ENCODE peak calls at places on chromosomes 1 and 21, in four cellular contexts. D is foreskin keratinocyte, P is uterus, K is cardiac fibroblast. C is an unnamed sample.
A peak's percentile ranks its signal among the peaks of the same experiment; 100 is the strongest.

GRCh38 chr1:172136925-172137324 is 283.6 kb upstream of the C1orf105 start:
- DNase-seq in D (no peak), P (no peak), K (peak; percentile 58), C (no peak)

GRCh38 chr21:32096411-32096810 is 182.4 kb downstream of the MIS18A start:
- DNase-seq in D (no peak), P (no peak), K (no peak), C (peak; percentile 39)

GRCh38 chr1:223243441-223244050 is 100.5 kb upstream of the TLR5 start:
- DNase-seq in D (no peak), P (no peak), K (no peak), C (no peak)

GRCh38 chr21:45534591-45535331 is 7.5 kb downstream of the SLC19A1 start:
- DNase-seq in D (no peak), P (no peak), K (no peak), C (no peak)

GRCh38 chr1:116330342-116330652 is 42.7 kb upstream of the ATP1A1 start:
- DNase-seq in D (no peak), P (no peak), K (no peak), C (no peak)

GRCh38 chr1:7097938-7098592 is 312.8 kb downstream of the CAMTA1 start:
- DNase-seq in D (no peak), P (no peak), K (no peak), C (no peak)

GRCh38 chr1:162235261-162235780 is 141.3 kb downstream of the SPATA46 start:
- DNase-seq in D (no peak), P (no peak), K (peak; percentile 22), C (peak; percentile 50)

GRCh38 chr1:167219194-167219593 is 1.5 kb upstream of the POU2F1 start:
- DNase-seq in D (no peak), P (no peak), K (no peak), C (no peak)

GRCh38 chr1:117128323-117129079 is 7.0 kb upstream of the TRIM45 start:
- DNase-seq in D (peak; percentile 17), P (no peak), K (peak; percentile 71), C (peak; percentile 52)

GRCh38 chr1:226646026-226646869 is 92.8 kb downstream of the ITPKB start:
- DNase-seq in D (no peak), P (peak; percentile 76), K (no peak), C (no peak)

GRCh38 chr1:199308349-199308846 is 669.6 kb downstream of the PTPRC start:
- DNase-seq in D (no peak), P (no peak), K (no peak), C (no peak)

GRCh38 chr1:161727343-161727924 is 6.1 kb downstream of the FCRLB start:
- DNase-seq in D (no peak), P (no peak), K (peak; percentile 67), C (peak; percentile 51)

GRCh38 chr1:162384601-162385279 is 3.2 kb downstream of the C1orf226 start:
- DNase-seq in D (no peak), P (no peak), K (no peak), C (no peak)

GRCh38 chr21:36320421-36321324 is 676 bp downstream of the MORC3 start:
- DNase-seq in D (peak; percentile 83), P (no peak), K (peak; percentile 67), C (peak; percentile 71)

GRCh38 chr1:35192056-35192852 is 691 bp downstream of the SFPQ start:
- DNase-seq in D (no peak), P (peak; percentile 85), K (peak; percentile 74), C (peak; percentile 79)

GRCh38 chr1:170134126-170134525 is 11.6 kb upstream of the NTMT2 start:
- DNase-seq in D (no peak), P (no peak), K (no peak), C (no peak)

GRCh38 chr1:15525043-15525958 is 1.3 kb upstream of the CASP9 start:
- DNase-seq in D (no peak), P (peak; percentile 24), K (no peak), C (peak; percentile 99)

GRCh38 chr1:108830119-108831008 is 26.5 kb downstream of the AKNAD1 start:
- DNase-seq in D (peak; percentile 64), P (peak; percentile 83), K (peak; percentile 98), C (peak; percentile 93)

GRCh38 chr1:21901473-21901847 is 35.6 kb downstream of the HSPG2 start:
- DNase-seq in D (no peak), P (peak; percentile 62), K (peak; percentile 68), C (no peak)
- TF ChIP-seq CTCF in D (no peak), P (no peak), K (peak; percentile 8), C (no peak)

GRCh38 chr21:38838598-38839369 is 33.1 kb downstream of the ETS2 start:
- DNase-seq in D (no peak), P (no peak), K (no peak), C (no peak)
- TF ChIP-seq CTCF in D (no peak), P (no peak), K (no peak), C (no peak)

GRCh38 chr1:186325239-186325638 is 49.8 kb downstream of the TPR start:
- DNase-seq in D (no peak), P (no peak), K (peak; percentile 43), C (peak; percentile 35)

GRCh38 chr1:186326009-186326408 is 49.0 kb downstream of the TPR start:
- DNase-seq in D (no peak), P (no peak), K (no peak), C (no peak)

GRCh38 chr1:186327331-186327730 is 47.7 kb downstream of the TPR start:
- DNase-seq in D (no peak), P (no peak), K (no peak), C (no peak)

DNA sequence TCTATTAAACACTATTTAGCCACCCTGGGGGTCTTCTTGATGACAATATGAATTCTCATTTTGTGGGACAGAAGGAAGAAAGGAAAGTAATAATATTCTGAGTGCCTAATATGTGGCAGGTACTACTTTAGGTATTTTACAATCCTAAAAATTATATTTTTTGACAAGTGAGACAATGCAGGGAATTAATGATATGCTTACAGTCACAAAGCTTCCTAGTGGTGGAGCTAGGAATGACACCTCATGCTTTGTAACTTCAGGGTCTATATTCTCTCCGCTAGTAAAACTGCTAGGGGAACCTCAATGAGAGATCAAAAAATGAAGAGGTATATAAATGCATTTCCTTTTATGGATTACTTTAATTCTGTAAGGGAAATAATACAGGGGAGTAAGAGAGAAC is 44.3 kb downstream of the TPR start:
- DNase-seq in D (no peak), P (no peak), K (peak; percentile 10), C (no peak)
- TF ChIP-seq CTCF in D (no peak), P (no peak), K (peak; percentile 50), C (peak; percentile 39)

GRCh38 chr1:19340387-19340937 is 28.3 kb downstream of the SLC66A1 start:
- DNase-seq in D (no peak), P (no peak), K (no peak), C (no peak)

GRCh38 chr1:19336543-19336942 is 24.4 kb downstream of the SLC66A1 start:
- DNase-seq in D (no peak), P (no peak), K (peak; percentile 60), C (no peak)

GRCh38 chr1:19337289-19337688 is 25.2 kb downstream of the SLC66A1 start:
- DNase-seq in D (no peak), P (no peak), K (peak; percentile 10), C (no peak)

GRCh38 chr1:19339199-19339861 is 27.2 kb downstream of the SLC66A1 start:
- DNase-seq in D (no peak), P (no peak), K (no peak), C (no peak)

DNA sequence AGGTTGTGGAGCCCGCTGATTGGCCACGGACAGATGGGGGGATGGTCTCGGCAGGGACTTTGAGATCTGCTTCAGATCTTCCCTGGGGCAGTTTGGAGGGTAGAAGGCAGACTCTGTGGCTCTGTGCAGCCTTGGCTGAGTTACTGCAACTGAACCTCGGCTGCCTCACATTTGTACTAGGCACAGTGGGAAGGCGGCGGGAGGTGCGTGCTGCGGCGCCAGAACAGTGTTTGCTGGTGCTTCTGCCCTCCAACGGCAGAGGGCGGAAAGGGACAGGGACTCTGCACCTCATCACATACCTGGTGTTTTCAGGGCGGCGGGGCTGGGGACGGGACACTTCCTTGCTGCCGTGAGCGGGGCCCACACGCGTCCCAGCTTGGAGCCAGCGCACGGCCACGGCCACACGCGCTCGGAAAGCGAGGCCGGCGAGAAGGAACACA is 26.2 kb downstream of the SLC66A1 start:
- DNase-seq in D (no peak), P (no peak), K (no peak), C (no peak)
- TF ChIP-seq CTCF in D (peak; percentile 69), P (no peak), K (no peak), C (no peak)